ENCODE peak calls at places on chromosomes 1 and 21, in six cellular contexts. One of them, this sample, is unnamed.

GRCh38 chr1:78833491-78833890 is 173.0 kb downstream of the ADGRL4 start:
- DNase-seq in ecto neural progenitor cell: no peak
- DNase-seq in HFF-Myc: peak
- DNase-seq in neural progenitor cell: no peak
- DNase-seq in RPMI8226: no peak
- DNase-seq in DMS53: peak
- DNase-seq in this sample: peak

GRCh38 chr1:18090636-18091035 is 17.0 kb upstream of the IGSF21 start:
- DNase-seq in ecto neural progenitor cell: peak
- DNase-seq in HFF-Myc: no peak
- DNase-seq in neural progenitor cell: peak
- DNase-seq in RPMI8226: no peak
- DNase-seq in DMS53: no peak
- DNase-seq in this sample: no peak

GRCh38 chr1:6960291-6960758 is 175.1 kb downstream of the CAMTA1 start:
- DNase-seq in ecto neural progenitor cell: peak
- DNase-seq in HFF-Myc: peak
- DNase-seq in neural progenitor cell: no peak
- DNase-seq in RPMI8226: no peak
- DNase-seq in DMS53: no peak
- DNase-seq in this sample: no peak

GRCh38 chr1:216621536-216621935 is 101.7 kb downstream of the ESRRG start:
- DNase-seq in ecto neural progenitor cell: no peak
- DNase-seq in HFF-Myc: no peak
- DNase-seq in neural progenitor cell: no peak
- DNase-seq in RPMI8226: no peak
- DNase-seq in DMS53: no peak
- DNase-seq in this sample: no peak

GRCh38 chr1:192904438-192904895 is 95.6 kb downstream of the RGS2 start:
- DNase-seq in ecto neural progenitor cell: no peak
- DNase-seq in HFF-Myc: peak
- DNase-seq in neural progenitor cell: no peak
- DNase-seq in RPMI8226: no peak
- DNase-seq in DMS53: no peak
- DNase-seq in this sample: peak

GRCh38 chr1:63981408-63981773 is 207.6 kb downstream of the ROR1 start:
- DNase-seq in ecto neural progenitor cell: no peak
- DNase-seq in HFF-Myc: no peak
- DNase-seq in neural progenitor cell: no peak
- DNase-seq in RPMI8226: no peak
- DNase-seq in DMS53: no peak
- DNase-seq in this sample: no peak

GRCh38 chr21:43832648-43833047 is 32.4 kb upstream of the AGPAT3 start:
- DNase-seq in ecto neural progenitor cell: no peak
- DNase-seq in HFF-Myc: no peak
- DNase-seq in neural progenitor cell: no peak
- DNase-seq in RPMI8226: no peak
- DNase-seq in DMS53: no peak
- DNase-seq in this sample: no peak

GRCh38 chr1:178651742-178652141 is 73.3 kb upstream of the RALGPS2 start:
- DNase-seq in ecto neural progenitor cell: no peak
- DNase-seq in HFF-Myc: no peak
- DNase-seq in neural progenitor cell: no peak
- DNase-seq in RPMI8226: no peak
- DNase-seq in DMS53: peak
- DNase-seq in this sample: no peak

GRCh38 chr1:75423616-75424015 is 187.3 kb downstream of the SLC44A5 start:
- DNase-seq in ecto neural progenitor cell: no peak
- DNase-seq in HFF-Myc: no peak
- DNase-seq in neural progenitor cell: peak
- DNase-seq in RPMI8226: no peak
- DNase-seq in DMS53: no peak
- DNase-seq in this sample: no peak

GRCh38 chr1:197320991-197321531 is 53.0 kb downstream of the CRB1 start:
- DNase-seq in ecto neural progenitor cell: no peak
- DNase-seq in HFF-Myc: no peak
- DNase-seq in neural progenitor cell: no peak
- DNase-seq in RPMI8226: no peak
- DNase-seq in DMS53: peak
- DNase-seq in this sample: peak

GRCh38 chr1:14421295-14421976 is 177.0 kb upstream of the KAZN start:
- DNase-seq in ecto neural progenitor cell: no peak
- DNase-seq in HFF-Myc: no peak
- DNase-seq in neural progenitor cell: no peak
- DNase-seq in RPMI8226: no peak
- DNase-seq in DMS53: no peak
- DNase-seq in this sample: no peak

GRCh38 chr1:156001682-156002171 is 19.0 kb downstream of the SSR2 start:
- DNase-seq in ecto neural progenitor cell: no peak
- DNase-seq in HFF-Myc: no peak
- DNase-seq in neural progenitor cell: no peak
- DNase-seq in RPMI8226: no peak
- DNase-seq in DMS53: no peak
- DNase-seq in this sample: no peak

GRCh38 chr1:171985639-171986038 is 144.3 kb downstream of the DNM3 start:
- DNase-seq in ecto neural progenitor cell: no peak
- DNase-seq in HFF-Myc: no peak
- DNase-seq in neural progenitor cell: peak
- DNase-seq in RPMI8226: peak
- DNase-seq in DMS53: peak
- DNase-seq in this sample: no peak

GRCh38 chr1:59570524-59570923 is 244.2 kb upstream of the HOOK1 start:
- DNase-seq in ecto neural progenitor cell: no peak
- DNase-seq in HFF-Myc: no peak
- DNase-seq in neural progenitor cell: no peak
- DNase-seq in RPMI8226: no peak
- DNase-seq in DMS53: no peak
- DNase-seq in this sample: no peak

GRCh38 chr1:77489910-77490309 is 192.5 kb downstream of the ZZZ3 start:
- DNase-seq in ecto neural progenitor cell: no peak
- DNase-seq in HFF-Myc: no peak
- DNase-seq in neural progenitor cell: no peak
- DNase-seq in RPMI8226: no peak
- DNase-seq in DMS53: no peak
- DNase-seq in this sample: no peak

GRCh38 chr1:43978264-43978550 is 803 bp upstream of the B4GALT2 start:
- DNase-seq in ecto neural progenitor cell: no peak
- DNase-seq in HFF-Myc: no peak
- DNase-seq in neural progenitor cell: no peak
- DNase-seq in RPMI8226: no peak
- DNase-seq in DMS53: no peak
- DNase-seq in this sample: no peak

GRCh38 chr21:37082856-37083611 is 10.0 kb downstream of the TTC3 start:
- DNase-seq in ecto neural progenitor cell: no peak
- DNase-seq in HFF-Myc: no peak
- DNase-seq in neural progenitor cell: no peak
- DNase-seq in RPMI8226: no peak
- DNase-seq in DMS53: no peak
- DNase-seq in this sample: no peak

GRCh38 chr1:904271-904950 is 19.3 kb upstream of the SAMD11 start:
- DNase-seq in ecto neural progenitor cell: peak
- DNase-seq in HFF-Myc: peak
- DNase-seq in neural progenitor cell: peak
- DNase-seq in RPMI8226: peak
- DNase-seq in DMS53: peak
- DNase-seq in this sample: no peak

This sample was measured in kidney epithelial cell.